ENCODE peak calls at places on chromosomes 4 and X, in eight cellular contexts. B, J, Z, F, W, M, R and H are unnamed samples.

GRCh38 chr4:158161561-158162354 is 11.1 kb downstream of the GASK1B start:
- DNase-seq in J (peak; percentile 22), F (peak; percentile 58), M (no peak), W (peak; percentile 99), Z (no peak), B (peak; percentile 82), R (no peak), H (no peak)

GRCh38 chr4:99803702-99804101 is 12.9 kb upstream of the DAPP1 start:
- DNase-seq in F (no peak), Z (no peak), J (no peak), B (no peak), R (no peak), M (no peak), W (no peak), H (no peak)

GRCh38 chr4:86450189-86450588 is 90.3 kb upstream of the MAPK10 start:
- DNase-seq in M (no peak), F (no peak), B (no peak), J (no peak), W (no peak), R (no peak), Z (no peak), H (no peak)

GRCh38 chr4:151865327-151865726 is 104.5 kb upstream of the GATB start:
- DNase-seq in M (no peak), Z (peak; percentile 79), F (peak; percentile 60), W (no peak), R (peak; percentile 48), J (peak; percentile 41), B (no peak), H (no peak)

GRCh38 chr4:124806403-124806802 is 93.9 kb upstream of the ANKRD50 start:
- DNase-seq in Z (no peak), J (no peak), R (no peak), M (no peak), F (no peak), W (peak; percentile 43), B (peak; percentile 32), H (no peak)

GRCh38 chrX:123432362-123433150 is 248.5 kb downstream of the GRIA3 start:
- DNase-seq in R (no peak), J (no peak), B (peak; percentile 10), F (no peak), W (no peak), Z (no peak), M (no peak), H (no peak)

GRCh38 chr4:141079393-141079930 is 53.8 kb downstream of the RNF150 start:
- DNase-seq in M (no peak), Z (no peak), B (no peak), F (no peak), W (no peak), R (no peak), J (no peak), H (no peak)

GRCh38 chr4:66275381-66276060 is 605.2 kb upstream of the EPHA5 start:
- DNase-seq in J (no peak), W (no peak), Z (no peak), B (no peak), M (peak; percentile 17), F (no peak), R (no peak), H (no peak)

GRCh38 chr4:108466936-108467902 is 153.2 kb upstream of the RPL34 start:
- DNase-seq in Z (no peak), M (peak; percentile 46), J (no peak), B (peak; percentile 94), F (no peak), W (peak; percentile 75), R (no peak), H (no peak)